ENCODE peak calls at places on chromosomes 12 and 14, in seven cellular contexts. One of them, this sample, is unnamed.

GRCh38 chr14:106506901-106507305 is 980.5 kb downstream of the TMEM121 start:
- DNase-seq in sigmoid colon: no peak
- DNase-seq in H1: no peak
- DNase-seq in ovary: no peak
- DNase-seq in stomach: no peak
- DNase-seq in A549: no peak
- DNase-seq in suprapubic skin: no peak
- DNase-seq in this sample: peak

GRCh38 chr12:53169644-53170043 is 10.9 kb upstream of the ZNF740 start:
- DNase-seq in ovary: no peak
- DNase-seq in sigmoid colon: no peak
- DNase-seq in stomach: peak
- DNase-seq in A549: no peak
- DNase-seq in suprapubic skin: no peak
- DNase-seq in H1: peak
- DNase-seq in this sample: no peak

GRCh38 chr14:58904771-58905170 is 267.0 kb downstream of the DACT1 start:
- DNase-seq in H1: no peak
- DNase-seq in sigmoid colon: no peak
- DNase-seq in suprapubic skin: no peak
- DNase-seq in stomach: no peak
- DNase-seq in A549: no peak
- DNase-seq in ovary: no peak
- DNase-seq in this sample: no peak

GRCh38 chr12:118060301-118061010 is 523 bp downstream of the WSB2 start:
- DNase-seq in suprapubic skin: peak
- DNase-seq in sigmoid colon: peak
- DNase-seq in ovary: peak
- DNase-seq in H1: peak
- DNase-seq in A549: no peak
- DNase-seq in stomach: peak
- DNase-seq in this sample: peak

GRCh38 chr12:50055831-50056628 is 1.4 kb upstream of the ASIC1 start:
- DNase-seq in stomach: peak
- DNase-seq in suprapubic skin: no peak
- DNase-seq in A549: peak
- DNase-seq in ovary: peak
- DNase-seq in H1: peak
- DNase-seq in sigmoid colon: no peak
- DNase-seq in this sample: peak

GRCh38 chr12:68327896-68328295 is 4.3 kb downstream of the MDM1 start:
- DNase-seq in stomach: no peak
- DNase-seq in suprapubic skin: no peak
- DNase-seq in sigmoid colon: no peak
- DNase-seq in H1: no peak
- DNase-seq in A549: no peak
- DNase-seq in ovary: no peak
- DNase-seq in this sample: no peak

GRCh38 chr14:98494582-98494981 is 777.4 kb downstream of the BCL11B start:
- DNase-seq in A549: peak
- DNase-seq in stomach: no peak
- DNase-seq in ovary: no peak
- DNase-seq in sigmoid colon: no peak
- DNase-seq in H1: no peak
- DNase-seq in suprapubic skin: no peak
- DNase-seq in this sample: no peak

GRCh38 chr12:23361971-23362370 is 587.5 kb downstream of the SOX5 start:
- DNase-seq in H1: no peak
- DNase-seq in ovary: no peak
- DNase-seq in A549: no peak
- DNase-seq in stomach: no peak
- DNase-seq in sigmoid colon: no peak
- DNase-seq in suprapubic skin: no peak
- DNase-seq in this sample: no peak

GRCh38 chr12:24069532-24070395 is 120.3 kb upstream of the SOX5 start:
- DNase-seq in sigmoid colon: no peak
- DNase-seq in H1: no peak
- DNase-seq in ovary: no peak
- DNase-seq in A549: no peak
- DNase-seq in suprapubic skin: no peak
- DNase-seq in stomach: no peak
- DNase-seq in this sample: no peak

GRCh38 chr12:64383675-64384074 is 6.9 kb downstream of the C12orf56 start:
- DNase-seq in A549: no peak
- DNase-seq in H1: no peak
- DNase-seq in ovary: no peak
- DNase-seq in sigmoid colon: no peak
- DNase-seq in stomach: no peak
- DNase-seq in suprapubic skin: no peak
- DNase-seq in this sample: no peak

GRCh38 chr12:132187646-132188450 is 43.6 kb downstream of the NOC4L start:
- DNase-seq in ovary: no peak
- DNase-seq in stomach: no peak
- DNase-seq in H1: no peak
- DNase-seq in A549: no peak
- DNase-seq in suprapubic skin: no peak
- DNase-seq in sigmoid colon: no peak
- DNase-seq in this sample: no peak

GRCh38 chr14:29608861-29609260 is 318.8 kb downstream of the PRKD1 start:
- DNase-seq in A549: no peak
- DNase-seq in suprapubic skin: no peak
- DNase-seq in sigmoid colon: no peak
- DNase-seq in ovary: no peak
- DNase-seq in stomach: no peak
- DNase-seq in H1: no peak
- DNase-seq in this sample: no peak

GRCh38 chr14:78498062-78498595 is 328.0 kb downstream of the NRXN3 start:
- DNase-seq in ovary: no peak
- DNase-seq in stomach: no peak
- DNase-seq in suprapubic skin: no peak
- DNase-seq in sigmoid colon: no peak
- DNase-seq in A549: no peak
- DNase-seq in H1: no peak
- DNase-seq in this sample: no peak

GRCh38 chr12:97595936-97596335 is 133.3 kb downstream of the RMST start:
- DNase-seq in sigmoid colon: no peak
- DNase-seq in A549: no peak
- DNase-seq in suprapubic skin: no peak
- DNase-seq in ovary: no peak
- DNase-seq in stomach: no peak
- DNase-seq in H1: no peak
- DNase-seq in this sample: no peak

GRCh38 chr14:70013269-70013873 is 134.2 kb downstream of the SMOC1 start:
- DNase-seq in H1: peak
- DNase-seq in sigmoid colon: no peak
- DNase-seq in suprapubic skin: no peak
- DNase-seq in A549: peak
- DNase-seq in ovary: no peak
- DNase-seq in stomach: peak
- DNase-seq in this sample: no peak

GRCh38 chr14:92794961-92795360 is 856 bp downstream of the GOLGA5 start:
- DNase-seq in A549: no peak
- DNase-seq in stomach: no peak
- DNase-seq in sigmoid colon: no peak
- DNase-seq in H1: no peak
- DNase-seq in suprapubic skin: no peak
- DNase-seq in ovary: no peak
- DNase-seq in this sample: no peak

GRCh38 chr14:54550514-54550913 is 16.4 kb upstream of the SAMD4A start:
- DNase-seq in A549: no peak
- DNase-seq in stomach: no peak
- DNase-seq in suprapubic skin: no peak
- DNase-seq in ovary: no peak
- DNase-seq in sigmoid colon: no peak
- DNase-seq in H1: no peak
- DNase-seq in this sample: no peak

GRCh38 chr14:75278422-75279152 is at the start of gene FOS:
- DNase-seq in A549: peak
- DNase-seq in sigmoid colon: peak
- DNase-seq in H1: peak
- DNase-seq in stomach: peak
- DNase-seq in suprapubic skin: peak
- DNase-seq in ovary: peak
- DNase-seq in this sample: peak

GRCh38 chr14:75277796-75278421 is 719 bp upstream of the FOS start:
- DNase-seq in H1: no peak
- DNase-seq in ovary: no peak
- DNase-seq in A549: no peak
- DNase-seq in sigmoid colon: no peak
- DNase-seq in stomach: no peak
- DNase-seq in suprapubic skin: no peak
- DNase-seq in this sample: no peak

GRCh38 chr14:75275598-75275997 is 3.0 kb upstream of the FOS start:
- DNase-seq in suprapubic skin: no peak
- DNase-seq in ovary: no peak
- DNase-seq in A549: no peak
- DNase-seq in H1: no peak
- DNase-seq in stomach: no peak
- DNase-seq in sigmoid colon: peak
- DNase-seq in this sample: no peak

GRCh38 chr14:75279153-75279738 is 618 bp downstream of the FOS start:
- DNase-seq in sigmoid colon: peak
- DNase-seq in A549: peak
- DNase-seq in suprapubic skin: no peak
- DNase-seq in H1: no peak
- DNase-seq in stomach: no peak
- DNase-seq in ovary: peak
- DNase-seq in this sample: peak

DNA sequence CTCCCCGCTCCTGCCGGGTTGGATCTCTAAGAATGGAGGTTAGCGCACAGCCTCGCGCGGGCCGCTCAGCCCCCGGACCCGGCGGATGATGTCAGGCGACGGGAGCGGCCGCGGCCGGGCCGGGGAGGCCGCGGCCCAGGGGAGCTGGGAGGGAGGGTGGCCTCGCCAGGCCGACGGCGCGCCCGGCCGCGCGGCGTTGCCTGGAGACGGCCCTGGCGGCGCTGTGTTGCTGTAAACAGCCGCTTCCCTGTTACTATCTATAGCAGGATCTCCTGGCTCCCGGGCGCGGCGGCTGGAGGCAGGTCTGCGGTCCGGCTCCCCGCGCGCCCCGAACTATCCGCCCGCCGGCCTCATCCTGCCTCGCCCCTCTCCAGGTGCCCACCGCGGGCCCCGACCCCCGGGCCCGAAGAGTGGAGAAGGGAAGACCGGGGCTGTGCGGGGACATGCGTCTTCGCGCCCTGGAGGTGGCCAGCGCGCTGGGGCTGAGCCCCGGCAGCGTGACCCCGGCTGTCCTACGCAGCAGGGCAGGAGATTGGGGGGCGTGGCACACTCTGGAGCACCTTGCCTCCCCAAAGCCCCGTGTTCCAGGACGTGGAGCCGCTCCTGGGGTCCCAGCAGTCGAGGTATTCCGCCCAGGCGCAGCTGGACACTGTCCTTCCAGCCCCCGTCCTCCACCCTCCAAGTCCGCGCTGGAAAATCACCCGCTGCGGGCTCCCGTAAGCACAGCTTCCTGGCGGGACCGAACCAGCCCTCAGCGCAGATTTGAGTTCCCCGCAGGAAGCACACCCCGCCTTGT is 1.4 kb upstream of the FOS start:
- DNase-seq in sigmoid colon: peak
- DNase-seq in stomach: peak
- DNase-seq in H1: peak
- DNase-seq in ovary: peak
- DNase-seq in suprapubic skin: peak
- DNase-seq in A549: peak
- DNase-seq in this sample: peak
- TF ChIP-seq EP300 in sigmoid colon: peak
- TF ChIP-seq EP300 in stomach: no peak
- TF ChIP-seq EP300 in H1: peak
- TF ChIP-seq EP300 in ovary: no peak
- TF ChIP-seq EP300 in suprapubic skin: no peak
- TF ChIP-seq EP300 in A549: no peak
- TF ChIP-seq EP300 in this sample: peak

GRCh38 chr12:109477185-109477962 is at the start of the genes KCTD10 and UBE3B:
- DNase-seq in sigmoid colon: peak
- DNase-seq in ovary: peak
- DNase-seq in stomach: peak
- DNase-seq in H1: peak
- DNase-seq in suprapubic skin: peak
- DNase-seq in A549: peak
- DNase-seq in this sample: peak
- TF ChIP-seq CTCF in sigmoid colon: peak
- TF ChIP-seq CTCF in ovary: peak
- TF ChIP-seq CTCF in stomach: no peak
- TF ChIP-seq CTCF in H1: no peak
- TF ChIP-seq CTCF in suprapubic skin: peak
- TF ChIP-seq CTCF in A549: no peak
- TF ChIP-seq CTCF in this sample: peak

GRCh38 chr14:95808371-95808770 is 68.3 kb upstream of the TUNAR start:
- DNase-seq in suprapubic skin: no peak
- DNase-seq in sigmoid colon: no peak
- DNase-seq in A549: no peak
- DNase-seq in H1: peak
- DNase-seq in stomach: no peak
- DNase-seq in ovary: no peak
- DNase-seq in this sample: no peak
- TF ChIP-seq POLR2A in suprapubic skin: no peak
- TF ChIP-seq POLR2A in sigmoid colon: no peak
- TF ChIP-seq POLR2A in A549: no peak
- TF ChIP-seq POLR2A in H1: no peak
- TF ChIP-seq POLR2A in stomach: no peak
- TF ChIP-seq POLR2A in ovary: no peak
- TF ChIP-seq POLR2A in this sample: no peak

GRCh38 chr12:89251326-89252237 is 100.7 kb downstream of the DUSP6 start:
- DNase-seq in ovary: no peak
- DNase-seq in A549: no peak
- DNase-seq in H1: no peak
- DNase-seq in suprapubic skin: no peak
- DNase-seq in sigmoid colon: no peak
- DNase-seq in stomach: no peak
- DNase-seq in this sample: no peak
- TF ChIP-seq EP300 in ovary: no peak
- TF ChIP-seq EP300 in A549: no peak
- TF ChIP-seq EP300 in H1: no peak
- TF ChIP-seq EP300 in suprapubic skin: no peak
- TF ChIP-seq EP300 in sigmoid colon: no peak
- TF ChIP-seq EP300 in stomach: no peak
- TF ChIP-seq EP300 in this sample: no peak

This sample was measured in upper lobe of left lung.